ENCODE peak calls at places on chromosome 14, in five cellular contexts. E, S, F, P and B are unnamed samples.

GRCh38 chr14:22471545-22472121 is 117.4 kb downstream of the DAD1 start:
- DNase-seq in E (peak), S (no peak), F (peak), P (peak), B (no peak)

GRCh38 chr14:31829256-31829923 is 247.7 kb upstream of the ARHGAP5 start:
- DNase-seq in E (no peak), S (no peak), F (peak), P (no peak), B (peak)

GRCh38 chr14:69170848-69171247 is 17.9 kb upstream of the DCAF5 start:
- DNase-seq in E (no peak), S (no peak), F (peak), P (no peak), B (peak)

GRCh38 chr14:89792489-89793366 is 161.8 kb downstream of the EFCAB11 start:
- DNase-seq in E (no peak), S (no peak), F (peak), P (no peak), B (no peak)

GRCh38 chr14:87131879-87132278 is 861.1 kb downstream of the GALC start:
- DNase-seq in E (no peak), S (no peak), F (peak), P (no peak), B (no peak)

GRCh38 chr14:61258985-61259384 is 22.2 kb downstream of the TMEM30B start:
- DNase-seq in E (no peak), S (no peak), F (peak), P (no peak), B (peak)

GRCh38 chr14:30656190-30656632 is 34.1 kb downstream of the SCFD1 start:
- DNase-seq in E (peak), S (no peak), F (peak), P (no peak), B (peak)

GRCh38 chr14:54329082-54329695 is 67.6 kb upstream of the CDKN3 start:
- DNase-seq in E (peak), S (no peak), F (peak), P (peak), B (peak)

GRCh38 chr14:35533357-35534129 is 421 bp upstream of the INSM2 start:
- DNase-seq in E (peak), S (no peak), F (peak), P (peak), B (peak)

GRCh38 chr14:99863059-99863458 is 69.8 kb downstream of the EML1 start:
- DNase-seq in E (no peak), S (no peak), F (no peak), P (no peak), B (no peak)

GRCh38 chr14:92939699-92940098 is 16.7 kb downstream of the CHGA start:
- DNase-seq in E (no peak), S (no peak), F (no peak), P (no peak), B (no peak)

GRCh38 chr14:89379891-89380820 is 36.9 kb downstream of the FOXN3 start:
- DNase-seq in E (no peak), S (no peak), F (no peak), P (no peak), B (no peak)

GRCh38 chr14:59310644-59311043 is 122.2 kb downstream of the DAAM1 start:
- DNase-seq in E (no peak), S (no peak), F (peak), P (no peak), B (no peak)

GRCh38 chr14:63245893-63246292 is 41.6 kb downstream of the RHOJ start:
- DNase-seq in E (no peak), S (no peak), F (peak), P (no peak), B (no peak)

GRCh38 chr14:53634793-53635192 is 321.8 kb downstream of the BMP4 start:
- DNase-seq in E (no peak), S (no peak), F (no peak), P (no peak), B (no peak)

GRCh38 chr14:100333311-100333710 is 10.2 kb downstream of the SLC25A47 start:
- DNase-seq in E (no peak), S (no peak), F (no peak), P (no peak), B (no peak)

GRCh38 chr14:89303452-89304435 is 113.3 kb downstream of the FOXN3 start:
- DNase-seq in E (no peak), S (peak), F (peak), P (no peak), B (peak)

GRCh38 chr14:23413681-23414080 is 5.6 kb upstream of the MYH6 start:
- DNase-seq in E (no peak), S (no peak), F (no peak), P (no peak), B (no peak)

GRCh38 chr14:23704890-23705289 is 68.7 kb downstream of the DHRS2 start:
- DNase-seq in E (no peak), S (no peak), F (no peak), P (no peak), B (no peak)

GRCh38 chr14:37369446-37369845 is 171.7 kb downstream of the MIPOL1 start:
- DNase-seq in E (no peak), S (no peak), F (no peak), P (no peak), B (no peak)

GRCh38 chr14:92595267-92595666 is 81.7 kb downstream of the RIN3 start:
- DNase-seq in E (no peak), S (no peak), F (no peak), P (no peak), B (no peak)

GRCh38 chr14:52922656-52923055 is 28.2 kb downstream of the FERMT2 start:
- DNase-seq in E (no peak), S (no peak), F (peak), P (no peak), B (peak)

GRCh38 chr14:99819514-99819913 is 26.3 kb downstream of the EML1 start:
- DNase-seq in E (peak), S (no peak), F (no peak), P (no peak), B (no peak)

GRCh38 chr14:68794856-68795601 is 2.2 kb upstream of the ZFP36L1 start:
- DNase-seq in E (peak), S (no peak), F (peak), P (peak), B (peak)

GRCh38 chr14:49594347-49595089 is 4.2 kb upstream of the LRR1 start:
- DNase-seq in E (no peak), S (no peak), F (peak), P (no peak), B (peak)

GRCh38 chr14:95361373-95362179 is 41.9 kb upstream of the CLMN start:
- DNase-seq in E (peak), S (no peak), F (no peak), P (no peak), B (no peak)
- TF ChIP-seq CTCF in E (peak), S (peak), F (peak), P (peak), B (peak)

GRCh38 chr14:25375639-25376038 is 325.7 kb upstream of the STXBP6 start:
- DNase-seq in E (no peak), S (no peak), F (no peak), P (no peak), B (no peak)

DNA sequence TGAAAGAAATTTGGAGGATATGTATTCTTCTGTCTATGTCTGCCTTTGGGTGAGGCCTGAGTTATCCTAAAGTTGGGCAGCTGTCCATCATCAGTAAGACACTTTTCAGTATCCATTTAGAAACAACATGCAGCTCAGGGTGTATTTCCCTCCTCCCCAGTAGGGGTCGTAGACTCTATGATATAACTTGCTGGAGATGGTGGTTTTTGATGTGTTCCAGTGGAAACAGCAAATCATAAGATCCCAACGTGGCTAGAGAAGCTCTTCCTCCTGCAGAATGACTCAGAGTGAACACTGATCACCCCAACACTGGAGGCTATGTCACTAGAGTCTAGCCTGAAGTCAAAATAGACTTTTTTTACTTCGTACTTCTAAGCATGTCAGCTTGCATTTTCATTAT is 331.6 kb upstream of the STXBP6 start:
- DNase-seq in E (no peak), S (no peak), F (no peak), P (no peak), B (no peak)
- TF ChIP-seq CTCF in E (no peak), S (no peak), F (no peak), P (peak), B (no peak)

DNA sequence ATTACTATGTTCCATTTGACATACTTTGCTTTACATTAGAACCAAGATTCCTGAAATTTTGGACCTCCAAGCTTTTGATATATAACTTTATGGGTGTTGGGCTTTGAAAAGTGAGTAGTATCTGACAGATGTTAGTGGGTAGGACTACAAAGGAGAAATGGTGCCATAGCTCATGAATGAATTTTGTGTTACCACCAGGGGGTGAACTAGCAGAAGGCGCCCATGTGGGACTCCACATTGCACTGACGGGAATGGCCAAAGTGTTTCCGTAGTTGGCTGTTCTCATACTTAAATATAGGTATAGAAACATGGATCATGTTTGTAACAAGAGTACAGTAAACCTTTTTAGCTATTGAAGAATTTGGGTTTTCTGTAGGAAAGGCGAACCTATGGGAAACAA is 337.5 kb downstream of the FLRT2 start:
- DNase-seq in E (peak), S (no peak), F (no peak), P (no peak), B (no peak)
- TF ChIP-seq CTCF in E (no peak), S (no peak), F (no peak), P (no peak), B (peak)

DNA sequence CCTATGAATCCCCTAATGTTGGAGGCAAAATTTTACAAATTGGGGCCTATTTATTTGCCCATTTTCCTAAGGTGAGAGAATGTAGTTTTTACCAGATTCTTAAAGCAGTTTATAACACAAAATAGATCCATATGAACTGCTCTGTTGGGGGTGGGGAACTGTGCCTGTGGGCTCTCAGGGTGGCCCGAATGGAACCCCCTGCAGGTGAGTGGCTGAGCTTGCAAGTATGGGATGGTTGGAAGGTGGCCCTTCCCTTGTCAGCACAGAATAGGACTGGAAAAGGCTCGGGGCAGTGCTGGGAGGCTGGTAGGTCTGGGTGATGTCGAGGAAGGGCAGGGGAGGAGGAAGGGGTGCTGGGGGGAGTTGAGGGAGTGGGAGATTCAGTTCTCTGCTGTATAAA is 4.9 kb downstream of the VSX2 start:
- DNase-seq in E (peak), S (no peak), F (no peak), P (no peak), B (no peak)
- TF ChIP-seq CTCF in E (no peak), S (no peak), F (no peak), P (no peak), B (no peak)

DNA sequence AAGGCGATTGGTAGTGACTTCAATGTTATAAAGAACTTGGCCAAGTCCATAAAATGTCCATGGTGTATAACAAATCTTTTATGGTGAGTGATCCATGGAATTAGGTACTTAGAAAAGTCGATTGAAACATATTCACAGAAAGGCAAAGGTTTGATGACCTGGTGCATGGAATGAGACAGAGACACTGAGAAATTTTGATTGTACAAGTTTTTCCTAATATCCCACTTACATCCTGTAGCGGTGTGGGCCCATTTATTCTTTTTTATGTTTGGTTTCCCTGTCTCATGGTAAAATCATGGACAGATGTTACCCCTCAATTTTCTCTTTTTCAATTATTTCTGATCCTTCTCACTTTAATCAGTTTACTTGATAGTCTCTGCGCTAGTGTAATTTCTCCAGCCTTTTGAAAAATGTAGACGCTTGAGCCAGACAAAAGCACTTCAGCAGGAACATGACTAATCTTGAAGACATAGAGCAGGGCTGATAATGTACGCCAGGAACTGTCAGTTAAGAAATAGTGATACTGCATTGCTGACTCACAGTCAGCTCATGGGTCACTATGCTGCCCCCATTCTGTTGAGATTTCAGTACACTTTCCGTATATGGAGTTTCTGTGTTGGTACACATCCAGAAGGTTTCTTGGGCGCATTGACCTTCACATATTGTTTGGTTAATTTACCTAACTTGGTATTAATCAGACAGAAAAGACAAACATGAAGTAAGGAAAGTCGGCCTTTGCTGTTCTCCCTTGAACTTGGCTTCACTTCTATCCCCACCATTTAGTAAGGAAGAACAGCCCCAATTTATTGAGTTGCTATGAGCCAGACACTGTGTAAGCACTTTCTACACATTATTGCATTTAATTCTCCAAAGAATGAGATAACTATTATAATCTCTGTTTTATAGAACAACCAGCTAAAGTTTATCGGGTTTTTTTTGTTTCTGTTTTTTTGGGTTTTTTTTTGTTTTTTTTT is 841.7 kb downstream of the DIO2 start:
- DNase-seq in E (no peak), S (no peak), F (peak), P (no peak), B (peak)
- TF ChIP-seq CTCF in E (no peak), S (no peak), F (no peak), P (no peak), B (peak)

GRCh38 chr14:74945852-74946658 is 9.3 kb downstream of the PGF start:
- DNase-seq in E (peak), S (no peak), F (peak), P (peak), B (peak)
- TF ChIP-seq CTCF in E (peak), S (peak), F (peak), P (peak), B (peak)

DNA sequence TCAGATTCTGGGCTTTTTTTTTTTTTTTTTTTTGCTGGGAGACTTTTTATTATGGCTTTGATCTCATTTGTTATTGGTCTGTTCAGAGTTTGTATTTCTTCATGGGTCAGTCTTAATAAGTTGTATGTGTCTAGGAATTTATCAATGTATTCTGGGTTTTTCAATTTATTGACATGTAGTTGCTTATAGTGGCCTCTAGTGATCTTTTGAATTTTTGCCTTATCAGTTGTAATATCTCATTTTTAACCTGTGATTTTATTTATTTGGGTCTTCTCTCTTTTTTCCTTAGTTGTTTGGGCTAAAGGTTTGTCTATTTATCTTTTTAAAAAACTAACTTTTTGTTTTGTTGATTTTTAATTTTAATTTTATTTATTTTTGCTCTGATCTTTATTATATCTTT is 45.5 kb downstream of the NAA30 start:
- DNase-seq in E (no peak), S (no peak), F (no peak), P (no peak), B (no peak)
- TF ChIP-seq CTCF in E (no peak), S (no peak), F (no peak), P (no peak), B (peak)

GRCh38 chr14:45177081-45177480 is 41.4 kb downstream of the FANCM start:
- DNase-seq in E (no peak), S (no peak), F (peak), P (no peak), B (peak)
- TF ChIP-seq CTCF in E (no peak), S (no peak), F (no peak), P (no peak), B (no peak)

DNA sequence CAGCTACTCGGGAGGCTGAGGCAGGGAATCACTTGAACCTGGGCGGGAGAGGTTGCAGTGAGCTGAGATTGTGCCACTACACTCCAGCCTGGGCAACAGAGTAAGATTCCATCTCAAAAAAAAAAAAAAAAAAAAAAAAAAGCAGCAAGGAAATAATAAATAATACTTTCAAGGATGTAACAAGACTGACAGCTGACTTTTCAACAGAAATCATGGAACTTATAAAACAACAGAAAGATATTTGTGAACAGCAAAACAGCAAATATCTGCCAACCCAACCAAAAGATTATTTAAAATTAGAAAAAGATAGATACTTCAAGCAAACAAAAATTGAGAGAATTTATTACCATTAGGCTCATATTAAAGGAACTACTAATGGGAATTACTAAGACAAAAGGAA is 115.1 kb downstream of the TSHR start:
- DNase-seq in E (no peak), S (no peak), F (no peak), P (no peak), B (no peak)
- TF ChIP-seq CTCF in E (no peak), S (no peak), F (no peak), P (no peak), B (no peak)